ENCODE peak calls at places on chromosome X, in five cellular contexts. K, Z, Q, J and H are unnamed samples.

GRCh38 chrX:19870710-19871490 is 16.5 kb downstream of the SH3KBP1 start:
- DNase-seq in Q (no peak), J (no peak), Z (no peak), K (no peak), H (no peak)

GRCh38 chrX:115582871-115583729 is 22.1 kb downstream of the PLS3 start:
- DNase-seq in J (no peak), Q (no peak), K (peak), Z (no peak), H (no peak)

GRCh38 chrX:18983711-18984380 is at the start of gene PHKA2:
- DNase-seq in Q (peak), J (peak), K (peak), Z (peak), H (no peak)

GRCh38 chrX:136397001-136397400 is 90.7 kb upstream of the BRS3 start:
- DNase-seq in K (no peak), J (no peak), Z (no peak), Q (no peak), H (no peak)

GRCh38 chrX:42432552-42432951 is 345.4 kb downstream of the PPP1R2C start:
- DNase-seq in K (no peak), Q (no peak), J (no peak), Z (no peak), H (no peak)

GRCh38 chrX:88903989-88904718 is 157.1 kb downstream of the CPXCR1 start:
- DNase-seq in K (no peak), Q (no peak), J (no peak), Z (no peak), H (no peak)

GRCh38 chrX:1824855-1825254 is 210.0 kb downstream of the ASMT start:
- DNase-seq in Z (no peak), J (no peak), K (no peak), Q (no peak), H (no peak)

GRCh38 chrX:67564475-67564874 is 20.7 kb downstream of the AR start:
- DNase-seq in J (no peak), Z (no peak), K (no peak), Q (no peak), H (no peak)

GRCh38 chrX:1629244-1629643 is 14.4 kb downstream of the ASMT start:
- DNase-seq in Z (no peak), J (no peak), K (no peak), Q (no peak), H (no peak)

GRCh38 chrX:66677430-66677829 is 38.6 kb upstream of the EDA2R start:
- DNase-seq in Q (no peak), J (no peak), K (no peak), Z (no peak), H (no peak)

GRCh38 chrX:115260330-115260729 is 26.4 kb upstream of the LRCH2 start:
- DNase-seq in Q (no peak), K (no peak), J (no peak), Z (no peak), H (no peak)

GRCh38 chrX:74531081-74531480 is 83.3 kb downstream of the RLIM start:
- DNase-seq in Q (no peak), K (no peak), J (no peak), Z (no peak), H (no peak)

GRCh38 chrX:56783450-56783831 is 54.4 kb downstream of the NBDY start:
- DNase-seq in Z (no peak), J (peak), K (no peak), Q (no peak), H (no peak)

GRCh38 chrX:96579252-96579651 is 105.4 kb upstream of the DIAPH2 start:
- DNase-seq in J (no peak), Q (no peak), Z (no peak), K (no peak), H (no peak)

GRCh38 chrX:76815754-76816153 is 388.2 kb downstream of the MAGEE1 start:
- DNase-seq in Q (no peak), J (no peak), K (no peak), Z (no peak), H (no peak)

GRCh38 chrX:54945224-54945623 is 24.6 kb downstream of the TRO start:
- DNase-seq in J (no peak), Q (no peak), Z (no peak), K (no peak), H (no peak)

GRCh38 chrX:21276736-21277433 is 97.3 kb upstream of the CNKSR2 start:
- DNase-seq in Z (no peak), K (no peak), Q (no peak), J (no peak), H (no peak)

GRCh38 chrX:118523920-118524319 is 28.3 kb downstream of the DOCK11 start:
- DNase-seq in K (no peak), Z (no peak), J (no peak), Q (no peak), H (no peak)